ENCODE peak calls at places on chromosomes 3 and 15, in nine cellular contexts. U, W, T, K, Q, P, Y, M and O are unnamed samples.

GRCh38 chr15:96329403-96329981 is 1.0 kb upstream of the NR2F2 start:
- DNase-seq in K (no peak), U (peak), P (no peak), Q (no peak), T (no peak), W (no peak), M (no peak), Y (no peak), O (no peak)

GRCh38 chr3:178300441-178300959 is 235.7 kb upstream of the KCNMB2 start:
- DNase-seq in U (no peak), K (no peak), Y (no peak), T (no peak), W (no peak), M (no peak), Q (no peak), P (no peak), O (no peak)

GRCh38 chr15:38193496-38193895 is 59.1 kb upstream of the SPRED1 start:
- DNase-seq in Y (no peak), U (no peak), T (no peak), P (no peak), M (no peak), W (no peak), K (no peak), Q (no peak), O (no peak)

GRCh38 chr3:27594096-27594690 is 110.0 kb upstream of the SLC4A7 start:
- DNase-seq in K (no peak), W (no peak), M (no peak), Q (no peak), P (no peak), Y (no peak), T (no peak), U (peak), O (no peak)

GRCh38 chr15:74133071-74133702 is 2.8 kb downstream of the ISLR2 start:
- DNase-seq in T (no peak), Q (no peak), U (no peak), M (no peak), W (peak), P (no peak), K (no peak), Y (no peak), O (peak)

GRCh38 chr15:65069179-65069578 is 1.4 kb upstream of the RASL12 start:
- DNase-seq in P (peak), Q (no peak), W (no peak), Y (peak), U (peak), T (no peak), M (no peak), K (peak), O (no peak)

GRCh38 chr15:101108458-101108775 is 143.4 kb downstream of the CHSY1 start:
- DNase-seq in Q (no peak), P (no peak), M (no peak), Y (no peak), U (no peak), W (no peak), K (no peak), T (no peak), O (no peak)

GRCh38 chr3:65811050-65811766 is 227.5 kb downstream of the MAGI1 start:
- DNase-seq in T (no peak), Y (peak), K (no peak), P (peak), Q (no peak), W (no peak), U (peak), M (no peak), O (no peak)

GRCh38 chr3:76063019-76063418 is 277.7 kb upstream of the ZNF717 start:
- DNase-seq in W (no peak), M (no peak), Q (no peak), P (no peak), T (no peak), Y (no peak), K (no peak), U (peak), O (no peak)

GRCh38 chr15:32861741-32862140 is 143.9 kb downstream of the GREM1 start:
- DNase-seq in U (peak), M (no peak), Q (peak), W (peak), K (no peak), Y (no peak), P (no peak), T (peak), O (no peak)

GRCh38 chr3:188198001-188198400 is 44.0 kb downstream of the LPP start:
- DNase-seq in T (no peak), W (no peak), Y (no peak), U (no peak), M (no peak), Q (no peak), K (no peak), P (no peak), O (no peak)

GRCh38 chr3:174363256-174363655 is 495.9 kb upstream of the NAALADL2 start:
- DNase-seq in T (no peak), Q (no peak), K (no peak), P (no peak), W (no peak), U (peak), Y (no peak), M (no peak), O (no peak)

GRCh38 chr3:46867550-46867898 is 4.3 kb upstream of the MYL3 start:
- DNase-seq in M (no peak), T (no peak), U (peak), P (peak), W (no peak), K (peak), Q (peak), Y (peak), O (no peak)

GRCh38 chr15:95132774-95133173 is 901.4 kb downstream of the MCTP2 start:
- DNase-seq in K (no peak), Y (no peak), W (no peak), T (no peak), Q (no peak), M (no peak), U (peak), P (no peak), O (no peak)

GRCh38 chr3:49022751-49023171 is 840 bp downstream of the NDUFAF3 start:
- DNase-seq in T (no peak), Q (peak), M (peak), K (peak), Y (no peak), U (no peak), W (no peak), P (no peak), O (no peak)

GRCh38 chr15:25451501-25451900 is 12.7 kb upstream of the UBE3A start:
- DNase-seq in P (no peak), T (no peak), U (no peak), K (no peak), M (no peak), W (no peak), Q (no peak), Y (no peak), O (no peak)

GRCh38 chr3:61571516-61572336 is 10.4 kb downstream of the PTPRG start:
- DNase-seq in U (peak), W (no peak), K (no peak), Q (peak), P (no peak), Y (no peak), T (no peak), M (no peak), O (no peak)

GRCh38 chr3:192514754-192515660 is 212.3 kb downstream of the FGF12 start:
- DNase-seq in Q (peak), W (peak), K (peak), P (peak), T (peak), M (no peak), U (no peak), Y (no peak), O (no peak)

GRCh38 chr3:15319575-15319974 is 12.8 kb downstream of the SH3BP5 start:
- DNase-seq in T (no peak), U (peak), Y (peak), M (no peak), Q (peak), W (no peak), K (no peak), P (peak), O (no peak)

GRCh38 chr3:42667523-42668402 is 14.3 kb downstream of the ZBTB47 start:
- DNase-seq in M (no peak), W (no peak), U (peak), T (no peak), P (no peak), Q (no peak), K (no peak), Y (no peak), O (no peak)

GRCh38 chr3:20128378-20128777 is 57.6 kb downstream of the SGO1 start:
- DNase-seq in U (no peak), W (no peak), Q (no peak), Y (no peak), M (no peak), P (peak), K (no peak), T (no peak), O (no peak)

GRCh38 chr3:193214445-193214844 is 26.6 kb upstream of the PLAAT1 start:
- DNase-seq in T (no peak), Y (no peak), K (no peak), M (no peak), U (peak), P (no peak), Q (no peak), W (no peak), O (no peak)

GRCh38 chr3:81443948-81444347 is 317.5 kb downstream of the GBE1 start:
- DNase-seq in Q (no peak), P (no peak), T (no peak), Y (no peak), U (peak), W (no peak), M (no peak), K (no peak), O (no peak)

GRCh38 chr3:94875149-94875548 is 812.3 kb downstream of the NSUN3 start:
- DNase-seq in K (no peak), U (no peak), W (no peak), T (no peak), Y (no peak), M (no peak), P (no peak), Q (no peak), O (no peak)

GRCh38 chr15:39084683-39085530 is 496.0 kb upstream of the THBS1 start:
- DNase-seq in W (no peak), T (no peak), P (peak), K (no peak), U (peak), Q (no peak), M (no peak), Y (peak), O (no peak)

GRCh38 chr15:35436422-35436821 is 109.5 kb downstream of the DPH6 start:
- DNase-seq in W (no peak), M (no peak), P (no peak), K (no peak), T (no peak), U (no peak), Y (no peak), Q (no peak), O (no peak)

GRCh38 chr3:37922721-37923575 is 61.3 kb downstream of the CTDSPL start:
- DNase-seq in U (peak), M (peak), P (no peak), W (no peak), Q (peak), K (peak), Y (peak), T (no peak), O (no peak)

GRCh38 chr3:17639765-17640164 is 102.7 kb downstream of the TBC1D5 start:
- DNase-seq in Y (no peak), K (no peak), P (no peak), Q (no peak), T (no peak), M (no peak), U (peak), W (no peak), O (no peak)

GRCh38 chr15:101055411-101055810 is 136.3 kb downstream of the LRRK1 start:
- DNase-seq in U (no peak), K (no peak), T (no peak), M (no peak), Q (no peak), Y (no peak), P (no peak), W (no peak), O (no peak)

GRCh38 chr15:68621535-68621934 is 42.7 kb downstream of the CORO2B start:
- DNase-seq in M (no peak), Y (no peak), U (no peak), W (no peak), Q (no peak), P (no peak), K (no peak), T (no peak), O (no peak)

GRCh38 chr15:31161990-31162389 is 60.5 kb upstream of the TRPM1 start:
- DNase-seq in P (no peak), U (no peak), K (no peak), M (no peak), T (no peak), Y (no peak), Q (no peak), W (no peak), O (no peak)

GRCh38 chr15:53976844-53977392 is 1.3 kb upstream of the UNC13C start:
- DNase-seq in P (no peak), Y (no peak), U (no peak), W (peak), K (peak), Q (peak), T (peak), M (no peak), O (no peak)

GRCh38 chr15:58432421-58432820 is 630 bp downstream of the LIPC start:
- DNase-seq in Y (no peak), U (peak), Q (no peak), K (no peak), T (no peak), M (no peak), P (no peak), W (no peak), O (no peak)

GRCh38 chr3:138942861-138943623 is 3.9 kb downstream of the FOXL2 start:
- DNase-seq in Y (no peak), P (no peak), M (no peak), T (no peak), W (peak), Q (no peak), U (no peak), K (no peak), O (no peak)

GRCh38 chr15:45714501-45715488 is 80.0 kb downstream of the SQOR start:
- DNase-seq in T (peak), K (peak), Y (peak), W (peak), Q (peak), M (peak), U (peak), P (peak), O (no peak)

DNA sequence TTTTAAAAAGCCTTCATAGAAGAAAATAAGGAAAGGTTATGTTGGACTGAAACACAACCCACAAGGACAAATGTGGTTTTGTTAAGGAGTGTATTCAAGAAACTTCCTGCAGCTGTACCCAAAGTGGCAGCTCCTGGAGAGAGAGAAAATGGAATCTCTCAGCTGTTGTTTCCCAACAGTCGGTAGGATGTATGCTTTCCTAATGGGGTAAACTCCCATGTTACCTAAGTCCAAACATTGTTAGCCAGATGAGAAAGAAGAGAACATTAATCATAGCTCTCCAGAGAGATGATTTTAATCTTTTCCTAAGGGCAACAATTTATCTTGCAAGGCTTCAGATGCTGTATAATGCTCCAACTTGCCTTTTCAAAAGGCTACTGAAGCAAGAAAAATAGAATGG is 22.6 kb upstream of the TEX9 start:
- DNase-seq in Q (no peak), P (no peak), W (no peak), T (no peak), U (peak), K (no peak), Y (no peak), M (no peak), O (no peak)
- TF ChIP-seq CTCF in Q (no peak), P (no peak), W (no peak), T (no peak), U (no peak), K (no peak), Y (no peak), M (no peak), O (no peak)

GRCh38 chr3:107430214-107431047 is 53.2 kb downstream of the CCDC54 start:
- DNase-seq in W (no peak), Y (no peak), M (peak), P (peak), T (no peak), U (peak), Q (no peak), K (no peak), O (peak)
- TF ChIP-seq CTCF in W (no peak), Y (peak), M (no peak), P (no peak), T (no peak), U (no peak), Q (no peak), K (no peak), O (no peak)

DNA sequence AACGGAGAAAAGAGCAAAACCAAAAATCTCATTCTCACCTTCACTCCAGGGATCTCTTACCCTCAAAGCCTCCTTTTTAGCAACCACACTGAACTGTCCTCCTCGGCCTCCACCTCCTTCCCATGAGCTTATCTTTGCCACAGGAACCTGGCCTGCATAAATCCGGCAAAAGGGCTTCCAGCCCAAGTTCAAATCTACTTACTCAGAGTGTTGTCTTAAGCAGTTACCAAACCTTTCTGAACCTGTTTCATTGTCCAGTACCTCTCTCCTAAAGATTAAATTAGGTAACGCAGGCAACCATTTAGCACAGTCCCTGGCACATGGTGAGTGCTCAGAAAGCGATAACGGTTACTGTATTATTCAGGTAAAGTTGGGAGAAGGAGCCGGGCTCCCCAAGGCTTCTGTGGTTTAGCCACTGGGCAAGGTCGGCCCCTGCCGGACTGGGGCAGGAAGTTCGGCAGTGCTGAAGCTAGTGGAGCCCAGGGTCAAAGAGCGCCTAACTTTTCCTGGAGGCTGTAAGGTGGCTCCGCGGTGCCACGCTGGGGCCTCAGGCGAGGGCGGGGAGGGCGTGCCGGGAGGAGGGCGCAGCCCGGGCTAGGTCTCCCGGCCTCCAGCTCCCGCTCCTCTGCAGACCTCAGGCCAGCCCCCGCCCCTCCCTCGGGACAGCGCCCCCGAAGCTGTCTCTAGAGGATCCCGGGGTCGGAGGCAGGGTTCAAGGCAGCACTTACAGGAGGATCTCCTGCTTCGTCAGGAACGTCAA is 620 bp downstream of the CIB1 start:
- DNase-seq in K (peak), Y (peak), T (peak), U (peak), W (peak), M (peak), P (peak), Q (peak), O (peak)
- TF ChIP-seq CTCF in K (peak), Y (peak), T (peak), U (peak), W (no peak), M (peak), P (peak), Q (peak), O (peak)

DNA sequence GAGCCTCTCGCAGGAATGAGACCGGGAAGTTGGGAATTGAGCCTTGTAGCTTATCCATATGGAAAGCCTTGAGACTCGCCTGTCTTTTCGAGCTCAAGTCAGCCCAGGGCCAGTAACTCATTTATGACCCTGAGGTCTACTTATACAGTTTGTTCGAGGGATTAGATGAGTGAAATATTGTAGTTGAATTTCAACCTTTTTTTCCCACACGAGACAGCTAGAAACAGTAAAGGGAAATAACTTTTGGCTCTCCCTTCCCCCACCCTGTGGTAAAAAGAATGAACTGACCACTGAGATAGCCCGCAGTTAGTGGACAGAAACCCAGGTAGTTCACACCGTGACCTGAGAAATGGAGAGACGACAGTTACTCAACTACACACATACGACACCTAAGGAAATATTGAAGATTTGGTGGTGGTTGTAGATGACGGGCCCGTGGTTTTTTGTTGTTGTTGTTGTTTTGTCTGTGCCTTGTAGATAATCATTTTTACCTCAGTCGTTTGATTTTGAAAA is 837 bp downstream of the EIF3J start:
- DNase-seq in M (no peak), U (peak), Y (no peak), P (no peak), K (no peak), W (no peak), T (no peak), Q (no peak), O (peak)
- TF ChIP-seq CTCF in M (no peak), U (no peak), Y (no peak), P (no peak), K (no peak), W (no peak), T (peak), Q (peak), O (no peak)

GRCh38 chr3:102745881-102746280 is 311.1 kb downstream of the ZPLD1 start:
- DNase-seq in K (no peak), M (no peak), T (no peak), Q (no peak), U (no peak), W (no peak), Y (no peak), P (no peak), O (no peak)
- TF ChIP-seq CTCF in K (no peak), M (no peak), T (no peak), Q (no peak), U (no peak), W (no peak), Y (no peak), P (peak), O (no peak)

GRCh38 chr15:98391131-98391530 is 257.2 kb upstream of the IGF1R start:
- DNase-seq in Q (no peak), T (no peak), K (no peak), U (no peak), W (no peak), P (no peak), Y (no peak), M (no peak), O (no peak)
- TF ChIP-seq CTCF in Q (no peak), T (no peak), K (no peak), U (no peak), W (no peak), P (no peak), Y (no peak), M (no peak), O (no peak)

GRCh38 chr15:76904461-76905012 is 603 bp downstream of the SCAPER start:
- DNase-seq in Q (peak), T (peak), Y (no peak), P (peak), U (peak), W (peak), M (peak), K (peak), O (peak)

GRCh38 chr15:76905855-76906254 is 715 bp upstream of the SCAPER start:
- DNase-seq in W (no peak), U (no peak), T (no peak), Y (no peak), P (peak), K (no peak), Q (no peak), M (no peak), O (no peak)

GRCh38 chr15:76905013-76905839 is at the start of gene SCAPER:
- DNase-seq in Q (peak), U (peak), K (peak), Y (peak), T (peak), W (peak), M (peak), P (peak), O (peak)

GRCh38 chr15:76901965-76902364 is 3.2 kb downstream of the SCAPER start:
- DNase-seq in Q (no peak), U (no peak), P (no peak), Y (no peak), W (no peak), M (no peak), K (no peak), T (no peak), O (no peak)

GRCh38 chr15:76903251-76903681 is 1.9 kb downstream of the SCAPER start:
- DNase-seq in Y (no peak), T (no peak), K (no peak), Q (no peak), U (peak), M (peak), W (no peak), P (no peak), O (peak)
- TF ChIP-seq CTCF in Y (peak), T (peak), K (no peak), Q (peak), U (peak), M (peak), W (no peak), P (peak), O (peak)

DNA sequence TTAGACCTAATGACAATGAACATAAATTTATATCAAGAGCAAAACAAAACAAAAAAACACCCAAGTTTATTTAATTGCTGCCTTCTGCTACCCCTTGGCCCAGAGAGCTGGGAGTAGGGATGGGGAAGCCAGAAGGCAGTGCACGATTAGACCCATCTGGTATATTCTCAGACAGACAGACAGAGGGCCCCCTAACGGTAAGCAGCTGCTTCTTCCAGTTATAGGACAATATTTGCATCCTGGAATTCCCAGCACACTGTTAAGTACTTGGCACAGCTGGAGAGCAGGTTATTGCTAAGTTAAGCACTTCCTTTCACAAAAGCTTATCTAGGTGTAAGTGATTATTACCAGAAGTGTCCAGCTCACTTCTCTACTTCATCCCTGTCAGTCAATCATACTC is 39.3 kb downstream of the C2CD4B start:
- DNase-seq in W (no peak), U (peak), K (peak), Q (no peak), P (peak), T (no peak), M (no peak), Y (no peak), O (no peak)
- TF ChIP-seq CTCF in W (no peak), U (peak), K (peak), Q (peak), P (peak), T (peak), M (peak), Y (peak), O (no peak)